ENCODE peak calls at places on chromosome 9, in ten cellular contexts. I is fibroblast of lung; L is kidney; R is K562; C is CD4-positive, alpha-beta T cell; K is MM.1S; B is T-helper 17 cell; V is Panc1; W is SK-N-SH; T is HCT116. P is an unnamed sample.

GRCh38 chr9:128917151-128917849 is 3.5 kb upstream of the PHYHD1 start:
- DNase-seq in I (peak; percentile 69), L (peak; percentile 85), R (no peak), C (no peak), K (no peak), B (no peak), V (no peak), W (no peak), T (no peak), P (peak; percentile 93)

GRCh38 chr9:77841739-77842386 is 189.7 kb downstream of the GNAQ start:
- DNase-seq in I (no peak), L (no peak), R (no peak), C (no peak), K (peak; percentile 41), B (no peak), V (no peak), W (no peak), T (no peak), P (no peak)

GRCh38 chr9:35690447-35691324 is 961 bp upstream of the TPM2 start:
- DNase-seq in I (peak; percentile 83), L (peak; percentile 95), R (peak; percentile 78), C (no peak), K (no peak), B (no peak), V (no peak), W (peak; percentile 90), T (no peak), P (peak; percentile 98)

GRCh38 chr9:4667681-4668080 is 1.4 kb upstream of the SPATA6L start:
- DNase-seq in I (no peak), L (no peak), R (no peak), C (no peak), K (no peak), B (no peak), V (no peak), W (no peak), T (no peak), P (no peak)

GRCh38 chr9:31519826-31520225 is 864.6 kb upstream of the ACO1 start:
- DNase-seq in I (peak; percentile 8), L (no peak), R (no peak), C (no peak), K (no peak), B (no peak), V (no peak), W (no peak), T (no peak), P (no peak)

GRCh38 chr9:36163049-36163839 is 5.9 kb upstream of the CCIN start:
- DNase-seq in I (peak; percentile 94), L (peak; percentile 90), R (no peak), C (no peak), K (no peak), B (no peak), V (no peak), W (peak; percentile 89), T (no peak), P (peak; percentile 90)

GRCh38 chr9:4333231-4333740 is 33.4 kb upstream of the GLIS3 start:
- DNase-seq in I (no peak), L (no peak), R (no peak), C (no peak), K (no peak), B (no peak), V (no peak), W (no peak), T (no peak), P (no peak)

GRCh38 chr9:1726993-1727759 is 288.0 kb upstream of the SMARCA2 start:
- DNase-seq in I (no peak), L (no peak), R (no peak), C (no peak), K (peak; percentile 19), B (no peak), V (no peak), W (peak; percentile 16), T (no peak), P (no peak)

GRCh38 chr9:27162045-27162444 is 53.0 kb downstream of the TEK start:
- DNase-seq in I (peak; percentile 71), L (no peak), R (no peak), C (no peak), K (no peak), B (no peak), V (no peak), W (no peak), T (no peak), P (no peak)

GRCh38 chr9:98034593-98035546 is 21.7 kb upstream of the NANS start:
- DNase-seq in I (peak; percentile 45), L (peak; percentile 88), R (peak; percentile 83), C (peak; percentile 93), K (peak; percentile 88), B (peak; percentile 80), V (peak; percentile 27), W (peak; percentile 79), T (peak; percentile 76), P (peak; percentile 92)

GRCh38 chr9:70291446-70291845 is 32.7 kb downstream of the SMC5 start:
- DNase-seq in I (peak; percentile 20), L (no peak), R (no peak), C (no peak), K (no peak), B (no peak), V (no peak), W (no peak), T (no peak), P (no peak)

GRCh38 chr9:118650407-118650806 is 718.8 kb downstream of the BRINP1 start:
- DNase-seq in I (no peak), L (no peak), R (no peak), C (no peak), K (no peak), B (no peak), V (no peak), W (no peak), T (no peak), P (no peak)

GRCh38 chr9:73906671-73907070 is 590.5 kb upstream of the RORB start:
- DNase-seq in I (no peak), L (no peak), R (no peak), C (no peak), K (no peak), B (no peak), V (no peak), W (no peak), T (no peak), P (no peak)
- H3K9me3 ChIP-seq in I (no peaks in the 10 kb centered on the region), L (no peaks in the 10 kb centered on the region), R (no peaks in the 10 kb centered on the region), C (no peaks in the 10 kb centered on the region), K (no peaks in the 10 kb centered on the region), B (no peaks in the 10 kb centered on the region), V (no peaks in the 10 kb centered on the region), W (no peaks in the 10 kb centered on the region), T (no peaks in the 10 kb centered on the region), P (no peaks in the 10 kb centered on the region)

GRCh38 chr9:122609810-122610209 is 4.7 kb upstream of the OR1Q1 start:
- DNase-seq in I (no peak), L (no peak), R (no peak), C (no peak), K (no peak), B (no peak), V (no peak), W (no peak), T (no peak), P (no peak)

GRCh38 chr9:122619996-122620395 is 5.5 kb downstream of the OR1Q1 start:
- DNase-seq in I (no peak), L (no peak), R (no peak), C (no peak), K (no peak), B (no peak), V (no peak), W (no peak), T (no peak), P (no peak)

GRCh38 chr9:122614362-122614761 is at the start of gene OR1Q1:
- DNase-seq in I (no peak), L (no peak), R (no peak), C (no peak), K (no peak), B (no peak), V (no peak), W (no peak), T (no peak), P (no peak)
- H3K9me3 ChIP-seq in I (no peaks in the 10 kb centered on the region), L (no peaks in the 10 kb centered on the region), R (no peaks in the 10 kb centered on the region), C (no peaks in the 10 kb centered on the region), K (no peaks in the 10 kb centered on the region), B (no peaks in the 10 kb centered on the region), V (no peaks in the 10 kb centered on the region), W (no peaks in the 10 kb centered on the region), T (no peaks in the 10 kb centered on the region), P (peaks cover 3% of the 10 kb centered on the region)

DNA sequence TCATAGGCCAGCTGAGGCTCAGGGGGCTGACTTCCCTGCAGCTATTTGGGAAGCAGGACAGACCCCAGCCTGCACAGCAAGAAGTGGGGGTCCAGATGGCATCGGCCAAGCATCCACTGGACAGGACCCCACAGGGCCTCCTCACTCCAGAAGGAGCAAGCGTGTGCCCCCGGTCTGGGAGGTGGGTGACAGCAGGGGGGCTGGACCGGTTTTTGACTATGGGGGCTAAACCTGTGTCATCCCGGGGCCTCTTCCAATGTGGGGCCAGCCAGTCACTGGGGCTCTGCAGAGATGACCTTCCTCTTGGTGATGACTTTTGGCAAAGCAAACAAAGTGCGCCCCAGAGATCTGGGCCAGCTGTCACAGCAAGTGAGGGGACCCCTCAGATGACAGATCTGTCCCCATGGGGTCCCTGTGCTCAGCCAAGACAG is 163.9 kb downstream of the OLFM1 start:
- DNase-seq in I (no peak), L (peak; percentile 66), R (no peak), C (no peak), K (no peak), B (no peak), V (no peak), W (no peak), T (no peak), P (peak; percentile 66)
- H3K9me3 ChIP-seq in I (no peaks in the 10 kb centered on the region), L (no peaks in the 10 kb centered on the region), R (no peaks in the 10 kb centered on the region), C (no peaks in the 10 kb centered on the region), K (no peaks in the 10 kb centered on the region), B (no peaks in the 10 kb centered on the region), V (no peaks in the 10 kb centered on the region), W (no peaks in the 10 kb centered on the region), T (no peaks in the 10 kb centered on the region), P (no peaks in the 10 kb centered on the region)

GRCh38 chr9:65405253-65405652 is 120.2 kb upstream of the FOXD4L5 start:
- DNase-seq in I (no peak), L (peak; percentile 33), R (no peak), C (no peak), K (no peak), B (no peak), V (no peak), W (no peak), T (no peak), P (no peak)

GRCh38 chr9:65411336-65411735 is 126.3 kb upstream of the FOXD4L5 start:
- DNase-seq in I (no peak), L (peak; percentile 56), R (no peak), C (no peak), K (no peak), B (no peak), V (no peak), W (no peak), T (no peak), P (no peak)

GRCh38 chr9:65409471-65409980 is 124.5 kb upstream of the FOXD4L5 start:
- DNase-seq in I (no peak), L (peak; percentile 55), R (no peak), C (no peak), K (no peak), B (no peak), V (no peak), W (no peak), T (no peak), P (no peak)

GRCh38 chr9:65411901-65412300 is 126.9 kb upstream of the FOXD4L5 start:
- DNase-seq in I (no peak), L (peak; percentile 25), R (no peak), C (no peak), K (no peak), B (no peak), V (no peak), W (no peak), T (no peak), P (no peak)

DNA sequence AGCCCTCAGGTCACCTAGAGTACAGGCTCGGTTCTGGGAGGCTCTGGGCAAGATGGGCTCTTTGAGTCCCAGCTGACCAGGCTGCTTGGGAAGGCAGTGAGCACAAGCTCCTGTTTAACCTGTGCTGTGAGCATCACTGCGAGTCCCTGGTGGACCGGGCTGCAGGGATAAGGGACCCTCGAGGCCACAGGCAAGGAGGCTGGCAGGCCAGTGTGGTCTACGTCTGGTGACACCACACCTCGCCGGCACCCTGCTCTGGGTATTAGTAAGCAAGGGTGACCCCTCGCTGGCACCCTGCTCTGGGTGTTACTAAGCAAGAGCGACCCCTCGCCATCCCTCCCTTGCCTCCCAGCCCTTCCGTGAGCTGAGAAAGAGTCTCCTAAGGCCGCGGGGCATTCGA is 125.9 kb upstream of the FOXD4L5 start:
- DNase-seq in I (no peak), L (peak; percentile 56), R (no peak), C (no peak), K (no peak), B (no peak), V (no peak), W (no peak), T (no peak), P (no peak)
- H3K9me3 ChIP-seq in I (no peaks in the 10 kb centered on the region), L (no peaks in the 10 kb centered on the region), R (no peaks in the 10 kb centered on the region), C (peaks cover 5% of the 10 kb centered on the region), K (no peaks in the 10 kb centered on the region), B (no peaks in the 10 kb centered on the region), V (no peaks in the 10 kb centered on the region), W (no peaks in the 10 kb centered on the region), T (no peaks in the 10 kb centered on the region), P (no peaks in the 10 kb centered on the region)